ENCODE peak calls at places on chromosome 13, in nine cellular contexts. One of them, this sample, is unnamed.

GRCh38 chr13:76929320-76929719 is 19.0 kb upstream of the ACOD1 start:
- DNase-seq in neural progenitor cell: no peak
- DNase-seq in fibroblast of villous mesenchyme: no peak
- DNase-seq in transverse colon: no peak
- DNase-seq in GM23338: no peak
- DNase-seq in tibial artery: no peak
- DNase-seq in breast epithelium: no peak
- DNase-seq in uterus: no peak
- DNase-seq in lower lobe of right lung: no peak
- DNase-seq in this sample: no peak

GRCh38 chr13:36548129-36548528 is 115.8 kb downstream of the CCNA1 start:
- DNase-seq in neural progenitor cell: no peak
- DNase-seq in fibroblast of villous mesenchyme: no peak
- DNase-seq in transverse colon: no peak
- DNase-seq in GM23338: no peak
- DNase-seq in tibial artery: no peak
- DNase-seq in breast epithelium: no peak
- DNase-seq in uterus: no peak
- DNase-seq in lower lobe of right lung: no peak
- DNase-seq in this sample: no peak

GRCh38 chr13:84658881-84659661 is 776.8 kb upstream of the SLITRK1 start:
- DNase-seq in neural progenitor cell: no peak
- DNase-seq in fibroblast of villous mesenchyme: no peak
- DNase-seq in transverse colon: no peak
- DNase-seq in GM23338: no peak
- DNase-seq in tibial artery: no peak
- DNase-seq in breast epithelium: no peak
- DNase-seq in uterus: no peak
- DNase-seq in lower lobe of right lung: no peak
- DNase-seq in this sample: no peak

GRCh38 chr13:34748561-34748960 is 193.5 kb upstream of the NBEA start:
- DNase-seq in neural progenitor cell: no peak
- DNase-seq in fibroblast of villous mesenchyme: no peak
- DNase-seq in transverse colon: no peak
- DNase-seq in GM23338: no peak
- DNase-seq in tibial artery: no peak
- DNase-seq in breast epithelium: no peak
- DNase-seq in uterus: no peak
- DNase-seq in lower lobe of right lung: no peak
- DNase-seq in this sample: no peak

GRCh38 chr13:68927387-68928026 is 1180.1 kb upstream of the ATXN8OS start:
- DNase-seq in neural progenitor cell: peak
- DNase-seq in fibroblast of villous mesenchyme: no peak
- DNase-seq in transverse colon: peak
- DNase-seq in GM23338: peak
- DNase-seq in tibial artery: no peak
- DNase-seq in breast epithelium: no peak
- DNase-seq in uterus: no peak
- DNase-seq in lower lobe of right lung: no peak
- DNase-seq in this sample: peak

GRCh38 chr13:50713849-50714248 is 129.6 kb downstream of the DLEU7 start:
- DNase-seq in neural progenitor cell: no peak
- DNase-seq in fibroblast of villous mesenchyme: peak
- DNase-seq in transverse colon: peak
- DNase-seq in GM23338: no peak
- DNase-seq in tibial artery: no peak
- DNase-seq in breast epithelium: no peak
- DNase-seq in uterus: no peak
- DNase-seq in lower lobe of right lung: peak
- DNase-seq in this sample: no peak

GRCh38 chr13:66037096-66037495 is 1193.0 kb downstream of the PCDH9 start:
- DNase-seq in neural progenitor cell: no peak
- DNase-seq in fibroblast of villous mesenchyme: no peak
- DNase-seq in transverse colon: no peak
- DNase-seq in GM23338: no peak
- DNase-seq in tibial artery: no peak
- DNase-seq in breast epithelium: no peak
- DNase-seq in uterus: no peak
- DNase-seq in lower lobe of right lung: no peak
- DNase-seq in this sample: no peak

GRCh38 chr13:104006625-104007061 is 940.4 kb upstream of the SLC10A2 start:
- DNase-seq in neural progenitor cell: no peak
- DNase-seq in fibroblast of villous mesenchyme: no peak
- DNase-seq in transverse colon: no peak
- DNase-seq in GM23338: no peak
- DNase-seq in tibial artery: no peak
- DNase-seq in breast epithelium: no peak
- DNase-seq in uterus: no peak
- DNase-seq in lower lobe of right lung: no peak
- DNase-seq in this sample: no peak

GRCh38 chr13:110339975-110340550 is 33.0 kb downstream of the COL4A2 start:
- DNase-seq in neural progenitor cell: no peak
- DNase-seq in fibroblast of villous mesenchyme: no peak
- DNase-seq in transverse colon: no peak
- DNase-seq in GM23338: no peak
- DNase-seq in tibial artery: no peak
- DNase-seq in breast epithelium: no peak
- DNase-seq in uterus: no peak
- DNase-seq in lower lobe of right lung: no peak
- DNase-seq in this sample: no peak
- H3K4me3 ChIP-seq in neural progenitor cell: no peak
- H3K4me3 ChIP-seq in fibroblast of villous mesenchyme: no peak
- H3K4me3 ChIP-seq in transverse colon: no peak
- H3K4me3 ChIP-seq in GM23338: no peak
- H3K4me3 ChIP-seq in tibial artery: peak
- H3K4me3 ChIP-seq in breast epithelium: no peak
- H3K4me3 ChIP-seq in uterus: peak
- H3K4me3 ChIP-seq in lower lobe of right lung: peak
- H3K4me3 ChIP-seq in this sample: no peak

GRCh38 chr13:39767791-39768564 is 112.5 kb downstream of the COG6 start:
- DNase-seq in neural progenitor cell: peak
- DNase-seq in fibroblast of villous mesenchyme: peak
- DNase-seq in transverse colon: peak
- DNase-seq in GM23338: peak
- DNase-seq in tibial artery: no peak
- DNase-seq in breast epithelium: no peak
- DNase-seq in uterus: no peak
- DNase-seq in lower lobe of right lung: no peak
- DNase-seq in this sample: no peak

GRCh38 chr13:39766464-39767167 is 111.2 kb downstream of the COG6 start:
- DNase-seq in neural progenitor cell: no peak
- DNase-seq in fibroblast of villous mesenchyme: no peak
- DNase-seq in transverse colon: no peak
- DNase-seq in GM23338: no peak
- DNase-seq in tibial artery: no peak
- DNase-seq in breast epithelium: no peak
- DNase-seq in uterus: peak
- DNase-seq in lower lobe of right lung: no peak
- DNase-seq in this sample: no peak

GRCh38 chr13:39768962-39769361 is 113.5 kb downstream of the COG6 start:
- DNase-seq in neural progenitor cell: no peak
- DNase-seq in fibroblast of villous mesenchyme: no peak
- DNase-seq in transverse colon: no peak
- DNase-seq in GM23338: no peak
- DNase-seq in tibial artery: no peak
- DNase-seq in breast epithelium: no peak
- DNase-seq in uterus: no peak
- DNase-seq in lower lobe of right lung: no peak
- DNase-seq in this sample: no peak

GRCh38 chr13:39770514-39770913 is 115.1 kb downstream of the COG6 start:
- DNase-seq in neural progenitor cell: no peak
- DNase-seq in fibroblast of villous mesenchyme: no peak
- DNase-seq in transverse colon: no peak
- DNase-seq in GM23338: no peak
- DNase-seq in tibial artery: no peak
- DNase-seq in breast epithelium: no peak
- DNase-seq in uterus: no peak
- DNase-seq in lower lobe of right lung: no peak
- DNase-seq in this sample: no peak

GRCh38 chr13:39765801-39766463 is 110.5 kb downstream of the COG6 start:
- DNase-seq in neural progenitor cell: peak
- DNase-seq in fibroblast of villous mesenchyme: peak
- DNase-seq in transverse colon: peak
- DNase-seq in GM23338: peak
- DNase-seq in tibial artery: peak
- DNase-seq in breast epithelium: peak
- DNase-seq in uterus: peak
- DNase-seq in lower lobe of right lung: peak
- DNase-seq in this sample: no peak
- TF ChIP-seq CTCF in neural progenitor cell: peak
- TF ChIP-seq CTCF in fibroblast of villous mesenchyme: peak
- TF ChIP-seq CTCF in transverse colon: no peak
- TF ChIP-seq CTCF in GM23338: peak
- TF ChIP-seq CTCF in tibial artery: no peak
- TF ChIP-seq CTCF in breast epithelium: no peak
- TF ChIP-seq CTCF in uterus: no peak
- TF ChIP-seq CTCF in lower lobe of right lung: peak
- TF ChIP-seq CTCF in this sample: peak

GRCh38 chr13:48590141-48590863 is 57.4 kb upstream of the RCBTB2 start:
- DNase-seq in neural progenitor cell: no peak
- DNase-seq in fibroblast of villous mesenchyme: no peak
- DNase-seq in transverse colon: no peak
- DNase-seq in GM23338: no peak
- DNase-seq in tibial artery: no peak
- DNase-seq in breast epithelium: no peak
- DNase-seq in uterus: no peak
- DNase-seq in lower lobe of right lung: no peak
- DNase-seq in this sample: no peak
- H3K4me3 ChIP-seq in neural progenitor cell: no peak
- H3K4me3 ChIP-seq in fibroblast of villous mesenchyme: no peak
- H3K4me3 ChIP-seq in transverse colon: no peak
- H3K4me3 ChIP-seq in GM23338: no peak
- H3K4me3 ChIP-seq in tibial artery: no peak
- H3K4me3 ChIP-seq in breast epithelium: no peak
- H3K4me3 ChIP-seq in uterus: no peak
- H3K4me3 ChIP-seq in lower lobe of right lung: no peak
- H3K4me3 ChIP-seq in this sample: no peak

DNA sequence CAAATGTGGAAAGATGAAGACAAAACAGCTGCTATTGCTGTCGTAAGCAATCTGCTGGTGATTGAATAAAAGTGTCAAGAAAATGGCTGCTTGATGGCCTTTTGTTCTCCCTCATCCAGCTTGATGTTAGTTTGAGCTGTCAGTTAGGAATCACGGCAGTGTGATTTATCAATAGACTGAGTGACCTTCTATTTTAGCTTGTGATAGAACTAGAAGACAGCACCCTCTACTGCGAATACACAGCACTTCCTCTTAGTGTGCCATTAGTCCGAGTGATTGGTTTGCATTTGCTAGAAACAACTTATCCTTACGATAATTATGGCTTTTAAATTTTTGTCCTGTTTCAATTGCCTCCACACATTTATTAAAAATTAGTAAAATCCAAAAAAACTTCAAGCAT is 76.2 kb downstream of the MZT1 start:
- DNase-seq in neural progenitor cell: peak
- DNase-seq in fibroblast of villous mesenchyme: no peak
- DNase-seq in transverse colon: no peak
- DNase-seq in GM23338: peak
- DNase-seq in tibial artery: no peak
- DNase-seq in breast epithelium: no peak
- DNase-seq in uterus: no peak
- DNase-seq in lower lobe of right lung: no peak
- DNase-seq in this sample: no peak
- TF ChIP-seq CTCF in neural progenitor cell: peak
- TF ChIP-seq CTCF in fibroblast of villous mesenchyme: no peak
- TF ChIP-seq CTCF in transverse colon: no peak
- TF ChIP-seq CTCF in GM23338: peak
- TF ChIP-seq CTCF in tibial artery: no peak
- TF ChIP-seq CTCF in breast epithelium: no peak
- TF ChIP-seq CTCF in uterus: no peak
- TF ChIP-seq CTCF in lower lobe of right lung: no peak
- TF ChIP-seq CTCF in this sample: peak

DNA sequence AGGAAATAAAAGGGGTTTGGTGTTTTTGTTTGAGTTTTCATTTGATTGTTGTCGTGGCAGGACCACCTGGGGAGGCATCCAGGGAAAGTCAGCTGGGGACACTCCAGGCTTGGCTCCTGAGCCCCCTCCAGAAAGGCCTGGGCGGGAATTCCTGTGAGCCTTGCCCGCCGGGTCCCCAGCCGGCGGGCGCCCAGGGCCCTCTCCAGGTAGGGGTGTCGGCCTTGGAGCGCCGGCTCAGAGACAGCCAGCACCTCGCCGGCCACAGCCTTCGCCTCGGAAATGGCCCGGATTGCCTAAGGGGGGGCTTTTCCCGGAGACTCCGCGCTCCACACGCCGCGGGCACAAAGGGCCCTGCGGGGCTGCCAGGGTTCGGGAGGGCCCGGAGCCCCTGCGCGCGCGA is 125.0 kb downstream of the TNFRSF19 start:
- DNase-seq in neural progenitor cell: no peak
- DNase-seq in fibroblast of villous mesenchyme: no peak
- DNase-seq in transverse colon: no peak
- DNase-seq in GM23338: peak
- DNase-seq in tibial artery: no peak
- DNase-seq in breast epithelium: no peak
- DNase-seq in uterus: no peak
- DNase-seq in lower lobe of right lung: no peak
- DNase-seq in this sample: no peak
- H3K4me3 ChIP-seq in neural progenitor cell: no peak
- H3K4me3 ChIP-seq in fibroblast of villous mesenchyme: no peak
- H3K4me3 ChIP-seq in transverse colon: no peak
- H3K4me3 ChIP-seq in GM23338: peak
- H3K4me3 ChIP-seq in tibial artery: no peak
- H3K4me3 ChIP-seq in breast epithelium: no peak
- H3K4me3 ChIP-seq in uterus: no peak
- H3K4me3 ChIP-seq in lower lobe of right lung: no peak
- H3K4me3 ChIP-seq in this sample: no peak

GRCh38 chr13:48535791-48536190 is 2.9 kb upstream of the RCBTB2 start:
- DNase-seq in neural progenitor cell: no peak
- DNase-seq in fibroblast of villous mesenchyme: no peak
- DNase-seq in transverse colon: no peak
- DNase-seq in GM23338: no peak
- DNase-seq in tibial artery: no peak
- DNase-seq in breast epithelium: no peak
- DNase-seq in uterus: no peak
- DNase-seq in lower lobe of right lung: no peak
- DNase-seq in this sample: no peak

GRCh38 chr13:48533207-48533499 is 273 bp upstream of the RCBTB2 start:
- DNase-seq in neural progenitor cell: no peak
- DNase-seq in fibroblast of villous mesenchyme: no peak
- DNase-seq in transverse colon: no peak
- DNase-seq in GM23338: no peak
- DNase-seq in tibial artery: no peak
- DNase-seq in breast epithelium: no peak
- DNase-seq in uterus: no peak
- DNase-seq in lower lobe of right lung: no peak
- DNase-seq in this sample: no peak

GRCh38 chr13:48532473-48533206 is at the start of gene RCBTB2:
- DNase-seq in neural progenitor cell: peak
- DNase-seq in fibroblast of villous mesenchyme: peak
- DNase-seq in transverse colon: peak
- DNase-seq in GM23338: peak
- DNase-seq in tibial artery: peak
- DNase-seq in breast epithelium: peak
- DNase-seq in uterus: peak
- DNase-seq in lower lobe of right lung: peak
- DNase-seq in this sample: peak

GRCh38 chr13:48534911-48535501 is 2.1 kb upstream of the RCBTB2 start:
- DNase-seq in neural progenitor cell: no peak
- DNase-seq in fibroblast of villous mesenchyme: no peak
- DNase-seq in transverse colon: no peak
- DNase-seq in GM23338: no peak
- DNase-seq in tibial artery: no peak
- DNase-seq in breast epithelium: no peak
- DNase-seq in uterus: no peak
- DNase-seq in lower lobe of right lung: no peak
- DNase-seq in this sample: no peak

GRCh38 chr13:48533986-48534600 is 1.2 kb upstream of the RCBTB2 start:
- DNase-seq in neural progenitor cell: peak
- DNase-seq in fibroblast of villous mesenchyme: no peak
- DNase-seq in transverse colon: no peak
- DNase-seq in GM23338: no peak
- DNase-seq in tibial artery: no peak
- DNase-seq in breast epithelium: no peak
- DNase-seq in uterus: no peak
- DNase-seq in lower lobe of right lung: no peak
- DNase-seq in this sample: no peak
- TF ChIP-seq CTCF in neural progenitor cell: no peak
- TF ChIP-seq CTCF in fibroblast of villous mesenchyme: no peak
- TF ChIP-seq CTCF in transverse colon: no peak
- TF ChIP-seq CTCF in GM23338: no peak
- TF ChIP-seq CTCF in tibial artery: no peak
- TF ChIP-seq CTCF in breast epithelium: no peak
- TF ChIP-seq CTCF in uterus: no peak
- TF ChIP-seq CTCF in lower lobe of right lung: no peak
- TF ChIP-seq CTCF in this sample: no peak

This sample was measured in LNCaP clone FGC.